ENCODE peak calls at places on chromosomes 7 and 10, in seven cellular contexts. L is breast epithelium, X is GM12891, V is K562, Y is transverse colon, J is endothelial cell of umbilical vein, Z is upper lobe of left lung. G is an unnamed sample.

GRCh38 chr10:96491303-96491702 is 22.4 kb downstream of the TLL2 start:
- DNase-seq in V (peak; percentile 23), L (no peak), X (no peak), Y (no peak), J (no peak), Z (no peak), G (no peak)

GRCh38 chr10:70169661-70170364 is 501 bp downstream of the SAR1A start:
- DNase-seq in X (no peak), L (no peak), Z (peak; percentile 44), J (peak; percentile 50), V (peak; percentile 42), Y (no peak), G (no peak)

GRCh38 chr10:15251791-15252380 is 83.4 kb upstream of the NMT2 start:
- DNase-seq in Y (no peak), X (no peak), L (no peak), J (no peak), Z (no peak), V (no peak), G (no peak)

GRCh38 chr7:134473861-134474291 is 15.0 kb upstream of the AKR1B1 start:
- DNase-seq in J (no peak), V (no peak), X (no peak), Z (no peak), Y (no peak), L (no peak), G (no peak)

GRCh38 chr10:119253433-119254174 is 46.2 kb downstream of the GRK5 start:
- DNase-seq in X (no peak), Z (no peak), L (no peak), J (peak; percentile 73), Y (peak; percentile 42), V (no peak), G (no peak)

GRCh38 chr7:137591444-137591843 is 247.9 kb upstream of the PTN start:
- DNase-seq in Z (no peak), X (no peak), L (no peak), Y (no peak), J (peak; percentile 74), V (peak; percentile 7), G (no peak)

GRCh38 chr7:28187012-28187411 is 6.4 kb upstream of the JAZF1 start:
- DNase-seq in Z (no peak), Y (no peak), X (no peak), J (no peak), L (no peak), V (no peak), G (no peak)

GRCh38 chr10:21095073-21095472 is 198.0 kb upstream of the NEBL start:
- DNase-seq in V (no peak), Z (no peak), Y (no peak), X (no peak), L (no peak), J (no peak), G (no peak)

GRCh38 chr7:85104432-85105205 is 82.2 kb downstream of the SEMA3D start:
- DNase-seq in J (peak; percentile 80), Y (no peak), Z (no peak), X (no peak), L (no peak), V (no peak), G (no peak)

GRCh38 chr10:8738987-8739386 is 684.5 kb downstream of the GATA3 start:
- DNase-seq in X (no peak), V (no peak), L (no peak), Z (no peak), Y (no peak), J (no peak), G (no peak)

GRCh38 chr7:143399642-143400041 is 9.0 kb downstream of the EPHA1 start:
- DNase-seq in J (no peak), X (no peak), Z (no peak), L (no peak), V (no peak), Y (no peak), G (no peak)

GRCh38 chr10:126037946-126038345 is 141.6 kb downstream of the FANK1 start:
- DNase-seq in V (no peak), J (no peak), X (no peak), Y (no peak), L (no peak), Z (no peak), G (no peak)

GRCh38 chr7:106442476-106442875 is 157.7 kb upstream of the NAMPT start:
- DNase-seq in J (no peak), Z (no peak), Y (no peak), L (no peak), V (no peak), X (no peak), G (no peak)

GRCh38 chr10:115093286-115093775 is at the start of gene ATRNL1:
- DNase-seq in Z (no peak), V (no peak), L (no peak), X (peak; percentile 45), Y (peak; percentile 8), J (no peak), G (peak; percentile 41)

GRCh38 chr10:25896421-25896820 is 37.6 kb upstream of the MYO3A start:
- DNase-seq in X (no peak), J (no peak), Z (no peak), V (no peak), Y (no peak), L (no peak), G (no peak)

GRCh38 chr7:155864991-155865690 is 52.9 kb upstream of the SHH start:
- DNase-seq in Y (no peak), V (no peak), Z (no peak), L (no peak), X (no peak), J (no peak), G (no peak)

GRCh38 chr7:5528815-5529442 is 105.3 kb upstream of the TNRC18 start:
- DNase-seq in Y (no peak), V (no peak), J (peak; percentile 22), X (no peak), L (no peak), Z (no peak), G (no peak)
- TF ChIP-seq POLR2AphosphoS5 in Y (no peak), V (peak; percentile 17), J (no peak), X (peak; percentile 67), L (no peak), Z (no peak), G (peak; percentile 12)

GRCh38 chr7:101244385-101245146 is at the start of gene FIS1:
- DNase-seq in V (peak; percentile 97), X (peak; percentile 92), J (peak; percentile 93), Z (peak; percentile 96), Y (peak; percentile 95), L (peak; percentile 94), G (peak; percentile 91)
- TF ChIP-seq POLR2A in V (peak; percentile 97), X (peak; percentile 87), J (peak; percentile 96), Z (peak; percentile 87), Y (peak; percentile 78), L (peak; percentile 60), G (peak; percentile 74)

GRCh38 chr10:84698989-84699388 is 370.6 kb downstream of the CCSER2 start:
- DNase-seq in Z (no peak), J (no peak), L (no peak), V (no peak), X (no peak), Y (no peak), G (no peak)

GRCh38 chr10:84701321-84701720 is 372.9 kb downstream of the CCSER2 start:
- DNase-seq in Z (no peak), X (no peak), L (no peak), Y (no peak), V (no peak), J (no peak), G (no peak)

GRCh38 chr10:84696610-84697009 is 368.2 kb downstream of the CCSER2 start:
- DNase-seq in L (no peak), V (no peak), X (no peak), Z (peak; percentile 68), Y (no peak), J (no peak), G (no peak)

GRCh38 chr10:84693006-84693405 is 364.6 kb downstream of the CCSER2 start:
- DNase-seq in L (no peak), X (no peak), V (no peak), Z (no peak), Y (no peak), J (no peak), G (no peak)

GRCh38 chr10:84695983-84696382 is 367.6 kb downstream of the CCSER2 start:
- DNase-seq in Z (no peak), Y (no peak), X (no peak), J (no peak), V (no peak), L (no peak), G (no peak)
- TF ChIP-seq POLR2AphosphoS5 in Z (no peak), Y (no peak), X (no peak), J (no peak), V (no peak), L (no peak), G (no peak)

GRCh38 chr10:73785221-73785720 is at the start of gene ZSWIM8:
- DNase-seq in L (peak; percentile 80), Y (peak; percentile 88), Z (peak; percentile 93), V (peak; percentile 96), X (peak; percentile 94), J (peak; percentile 95), G (peak; percentile 92)
- TF ChIP-seq POLR2A in L (peak; percentile 73), Y (peak; percentile 84), Z (peak; percentile 70), V (peak; percentile 85), X (peak; percentile 31), J (peak; percentile 65), G (peak; percentile 64)

DNA sequence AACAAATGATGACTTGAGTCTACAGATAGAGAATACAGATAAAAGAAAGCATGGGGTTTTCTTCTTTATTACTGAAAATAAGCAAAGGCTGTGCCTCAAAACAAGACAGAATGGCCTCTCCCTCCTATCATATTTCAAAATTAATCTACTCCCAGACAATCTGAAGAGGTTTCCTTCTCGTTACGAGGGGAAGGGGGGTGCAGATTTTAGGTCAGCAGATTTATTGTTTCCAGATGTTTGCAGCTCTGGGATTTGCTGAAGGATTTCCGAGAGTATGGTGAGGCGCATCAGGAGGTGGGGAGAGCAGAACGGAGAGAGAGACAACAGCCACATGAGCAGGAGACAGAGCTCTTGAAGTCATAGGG is 89.8 kb downstream of the KIAA1549 start:
- DNase-seq in Z (no peak), J (no peak), X (no peak), L (no peak), Y (no peak), V (no peak), G (no peak)
- TF ChIP-seq POLR2AphosphoS5 in Z (no peak), J (no peak), X (no peak), L (no peak), Y (no peak), V (no peak), G (no peak)